ENCODE peak calls at places on chromosomes 1 and 21, in four cellular contexts. One of them, this sample, is unnamed.

GRCh38 chr1:100320311-100321097 is 31.8 kb upstream of the CDC14A start:
- DNase-seq in K562: no peak
- DNase-seq in HEK293T: no peak
- DNase-seq in HepG2: peak
- DNase-seq in this sample: no peak

GRCh38 chr1:111275780-111276433 is 14.7 kb upstream of the CHIA start:
- DNase-seq in K562: no peak
- DNase-seq in HepG2: no peak
- DNase-seq in HEK293T: no peak
- DNase-seq in this sample: no peak

GRCh38 chr1:27668808-27669723 is 2.9 kb downstream of the IFI6 start:
- DNase-seq in K562: peak
- DNase-seq in HEK293T: peak
- DNase-seq in HepG2: no peak
- DNase-seq in this sample: peak

GRCh38 chr21:42245348-42246185 is 26.6 kb downstream of the ABCG1 start:
- DNase-seq in HepG2: no peak
- DNase-seq in K562: no peak
- DNase-seq in HEK293T: no peak
- DNase-seq in this sample: peak

GRCh38 chr1:150981177-150981804 is 801 bp upstream of the ANXA9 start:
- DNase-seq in HEK293T: peak
- DNase-seq in HepG2: peak
- DNase-seq in K562: no peak
- DNase-seq in this sample: peak

GRCh38 chr1:220917101-220917500 is 37.9 kb downstream of the HLX start:
- DNase-seq in HepG2: no peak
- DNase-seq in K562: no peak
- DNase-seq in HEK293T: peak
- DNase-seq in this sample: no peak

GRCh38 chr21:39094847-39095525 is 88.3 kb downstream of the PSMG1 start:
- DNase-seq in HepG2: peak
- DNase-seq in HEK293T: no peak
- DNase-seq in K562: peak
- DNase-seq in this sample: no peak

GRCh38 chr21:16181024-16181423 is 451.2 kb downstream of the USP25 start:
- DNase-seq in K562: no peak
- DNase-seq in HEK293T: no peak
- DNase-seq in HepG2: no peak
- DNase-seq in this sample: no peak

GRCh38 chr1:33791251-33791650 is 72.6 kb upstream of the HMGB4 start:
- DNase-seq in HepG2: no peak
- DNase-seq in HEK293T: no peak
- DNase-seq in K562: no peak
- DNase-seq in this sample: no peak

GRCh38 chr1:211724711-211725196 is 49.3 kb upstream of the NEK2 start:
- DNase-seq in HepG2: peak
- DNase-seq in HEK293T: no peak
- DNase-seq in K562: no peak
- DNase-seq in this sample: no peak

GRCh38 chr1:32071758-32072621 is 749 bp upstream of the TMEM39B start:
- DNase-seq in HEK293T: no peak
- DNase-seq in HepG2: peak
- DNase-seq in K562: no peak
- DNase-seq in this sample: no peak

GRCh38 chr1:225754940-225755635 is 22.5 kb upstream of the SRP9 start:
- DNase-seq in K562: no peak
- DNase-seq in HEK293T: no peak
- DNase-seq in HepG2: peak
- DNase-seq in this sample: no peak

GRCh38 chr1:44405041-44405803 is at the start of gene RNF220:
- DNase-seq in HepG2: peak
- DNase-seq in HEK293T: peak
- DNase-seq in K562: peak
- DNase-seq in this sample: peak

GRCh38 chr1:1630191-1630964 is 1.6 kb upstream of the MMP23B start:
- DNase-seq in HEK293T: no peak
- DNase-seq in K562: no peak
- DNase-seq in HepG2: no peak
- DNase-seq in this sample: peak

GRCh38 chr1:40818264-40818961 is 34.8 kb downstream of the KCNQ4 start:
- DNase-seq in HEK293T: no peak
- DNase-seq in K562: peak
- DNase-seq in HepG2: no peak
- DNase-seq in this sample: peak

GRCh38 chr1:85259118-85259865 is at the start of gene C1orf52:
- DNase-seq in HepG2: peak
- DNase-seq in K562: peak
- DNase-seq in HEK293T: peak
- DNase-seq in this sample: peak

GRCh38 chr21:41939391-41939790 is 14.4 kb downstream of the C2CD2 start:
- DNase-seq in K562: no peak
- DNase-seq in HepG2: no peak
- DNase-seq in HEK293T: no peak
- DNase-seq in this sample: no peak

GRCh38 chr1:158818560-158818959 is 12.6 kb upstream of the MNDA start:
- DNase-seq in HepG2: no peak
- DNase-seq in K562: peak
- DNase-seq in HEK293T: no peak
- DNase-seq in this sample: no peak

GRCh38 chr1:7648761-7649384 is 122.2 kb upstream of the VAMP3 start:
- DNase-seq in HepG2: no peak
- DNase-seq in HEK293T: no peak
- DNase-seq in K562: no peak
- DNase-seq in this sample: no peak

GRCh38 chr1:93750946-93751345 is 69.3 kb upstream of the BCAR3 start:
- DNase-seq in K562: no peak
- DNase-seq in HEK293T: no peak
- DNase-seq in HepG2: no peak
- DNase-seq in this sample: no peak

GRCh38 chr1:54051936-54052469 is 1.0 kb downstream of the TMEM59 start:
- DNase-seq in K562: peak
- DNase-seq in HepG2: no peak
- DNase-seq in HEK293T: peak
- DNase-seq in this sample: no peak

GRCh38 chr1:53733447-53733931 is 5.5 kb downstream of the GLIS1 start:
- DNase-seq in HepG2: no peak
- DNase-seq in K562: no peak
- DNase-seq in HEK293T: no peak
- DNase-seq in this sample: no peak

GRCh38 chr1:224274970-224275626 is 54.9 kb downstream of the NVL start:
- DNase-seq in HepG2: no peak
- DNase-seq in K562: no peak
- DNase-seq in HEK293T: no peak
- DNase-seq in this sample: no peak

GRCh38 chr1:32353431-32353830 is 8.9 kb downstream of the FAM229A start:
- DNase-seq in K562: no peak
- DNase-seq in HepG2: no peak
- DNase-seq in HEK293T: no peak
- DNase-seq in this sample: no peak

GRCh38 chr1:185960377-185961151 is 226.4 kb downstream of the HMCN1 start:
- DNase-seq in HEK293T: no peak
- DNase-seq in K562: no peak
- DNase-seq in HepG2: no peak
- DNase-seq in this sample: no peak

GRCh38 chr21:41950941-41951408 is 2.8 kb downstream of the C2CD2 start:
- DNase-seq in HEK293T: no peak
- DNase-seq in HepG2: no peak
- DNase-seq in K562: no peak
- DNase-seq in this sample: peak

GRCh38 chr1:1283821-1284220 is 3.6 kb downstream of the SCNN1D start:
- DNase-seq in HepG2: no peak
- DNase-seq in K562: peak
- DNase-seq in HEK293T: peak
- DNase-seq in this sample: peak

GRCh38 chr1:41862411-41863221 is 56.1 kb downstream of the HIVEP3 start:
- DNase-seq in K562: peak
- DNase-seq in HEK293T: no peak
- DNase-seq in HepG2: no peak
- DNase-seq in this sample: no peak

GRCh38 chr1:107538502-107538901 is 397.7 kb downstream of the NTNG1 start:
- DNase-seq in K562: no peak
- DNase-seq in HEK293T: no peak
- DNase-seq in HepG2: no peak
- DNase-seq in this sample: no peak

GRCh38 chr21:32958288-32958992 is 67.3 kb upstream of the OLIG2 start:
- DNase-seq in HEK293T: no peak
- DNase-seq in HepG2: no peak
- DNase-seq in K562: no peak
- DNase-seq in this sample: no peak

GRCh38 chr21:34812510-34813265 is 143.9 kb downstream of the CLIC6 start:
- DNase-seq in HepG2: peak
- DNase-seq in HEK293T: peak
- DNase-seq in K562: no peak
- DNase-seq in this sample: no peak

GRCh38 chr1:154558610-154559495 is at the start of gene UBE2Q1:
- DNase-seq in HepG2: peak
- DNase-seq in K562: peak
- DNase-seq in HEK293T: peak
- DNase-seq in this sample: peak

GRCh38 chr1:206419250-206419649 is 51.0 kb upstream of the IKBKE start:
- DNase-seq in K562: peak
- DNase-seq in HEK293T: no peak
- DNase-seq in HepG2: no peak
- DNase-seq in this sample: no peak

GRCh38 chr1:1599030-1599916 is 662 bp downstream of the FNDC10 start:
- DNase-seq in K562: peak
- DNase-seq in HEK293T: peak
- DNase-seq in HepG2: no peak
- DNase-seq in this sample: peak

GRCh38 chr1:87969040-87969439 is 640.4 kb downstream of the LMO4 start:
- DNase-seq in K562: no peak
- DNase-seq in HEK293T: no peak
- DNase-seq in HepG2: no peak
- DNase-seq in this sample: no peak

GRCh38 chr1:57868895-57869294 is 445.0 kb upstream of the DAB1 start:
- DNase-seq in HepG2: no peak
- DNase-seq in HEK293T: no peak
- DNase-seq in K562: no peak
- DNase-seq in this sample: no peak

GRCh38 chr1:245242989-245243388 is 88.2 kb downstream of the KIF26B start:
- DNase-seq in HEK293T: no peak
- DNase-seq in HepG2: no peak
- DNase-seq in K562: no peak
- DNase-seq in this sample: no peak

GRCh38 chr21:37030864-37031263 is 24.4 kb downstream of the RIPPLY3 start:
- DNase-seq in HEK293T: no peak
- DNase-seq in K562: no peak
- DNase-seq in HepG2: no peak
- DNase-seq in this sample: no peak

GRCh38 chr21:34205811-34206635 is 132.6 kb downstream of the MRPS6 start:
- DNase-seq in K562: no peak
- DNase-seq in HepG2: no peak
- DNase-seq in HEK293T: no peak
- DNase-seq in this sample: no peak

DNA sequence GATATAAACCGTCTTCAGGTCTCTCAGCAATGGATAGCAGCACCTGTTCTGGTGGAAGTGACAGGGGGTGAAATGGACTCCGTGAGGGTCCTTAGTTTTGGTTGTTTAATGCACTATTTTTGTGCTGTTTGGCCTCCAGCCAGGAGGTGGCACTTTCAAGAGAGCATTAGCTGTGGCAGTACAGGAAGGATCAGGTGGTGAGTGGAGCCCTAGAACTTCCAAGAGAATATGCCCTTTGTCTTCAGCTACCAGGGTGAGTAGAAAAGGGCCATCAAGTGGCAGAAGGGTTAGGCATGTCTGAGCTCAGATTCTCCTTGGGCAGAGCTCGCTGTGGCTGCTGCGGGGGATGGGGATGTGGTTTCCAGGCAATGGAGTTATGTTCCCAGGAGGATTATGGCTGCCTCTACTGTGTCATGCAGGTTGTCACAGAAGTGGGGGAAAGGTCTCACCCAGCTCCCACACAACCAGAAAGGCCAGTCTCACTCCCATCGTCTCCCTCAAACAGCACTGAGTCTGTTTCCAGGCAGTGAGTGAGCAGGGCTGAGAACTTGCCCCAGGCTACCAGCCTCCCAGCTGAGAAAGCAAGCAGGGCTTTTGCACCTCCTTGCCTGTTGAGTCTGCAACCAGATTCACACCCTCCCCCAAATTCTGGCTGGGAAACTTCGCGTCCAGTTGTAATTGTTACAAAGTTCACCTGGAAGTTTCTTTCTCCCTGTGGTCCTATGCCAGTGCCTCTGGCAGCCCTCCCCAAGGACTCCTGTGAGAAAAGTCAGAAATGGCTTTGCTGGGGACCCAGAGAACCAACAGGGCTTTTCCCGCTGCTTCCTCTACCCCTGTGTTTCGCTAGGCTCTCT is 39.1 kb upstream of the TTLL7 start:
- DNase-seq in K562: no peak
- DNase-seq in HEK293T: no peak
- DNase-seq in HepG2: peak
- DNase-seq in this sample: no peak
- TF ChIP-seq ELF4 in K562: no peak
- TF ChIP-seq ELF4 in HEK293T: no peak
- TF ChIP-seq ELF4 in HepG2: no peak
- TF ChIP-seq ELF4 in this sample: no peak

GRCh38 chr1:183954496-183954895 is 83.0 kb downstream of the COLGALT2 start:
- DNase-seq in HepG2: no peak
- DNase-seq in K562: no peak
- DNase-seq in HEK293T: no peak
- DNase-seq in this sample: no peak
- TF ChIP-seq ELF4 in HepG2: no peak
- TF ChIP-seq ELF4 in K562: no peak
- TF ChIP-seq ELF4 in HEK293T: no peak
- TF ChIP-seq ELF4 in this sample: no peak

GRCh38 chr1:162349635-162350330 is 26.9 kb downstream of the SPATA46 start:
- DNase-seq in K562: peak
- DNase-seq in HepG2: no peak
- DNase-seq in HEK293T: peak
- DNase-seq in this sample: no peak
- TF ChIP-seq ELF4 in K562: no peak
- TF ChIP-seq ELF4 in HepG2: no peak
- TF ChIP-seq ELF4 in HEK293T: no peak
- TF ChIP-seq ELF4 in this sample: no peak

GRCh38 chr1:217370757-217371156 is 260.1 kb downstream of the GPATCH2 start:
- DNase-seq in HEK293T: no peak
- DNase-seq in K562: no peak
- DNase-seq in HepG2: no peak
- DNase-seq in this sample: no peak
- TF ChIP-seq ELF4 in HEK293T: no peak
- TF ChIP-seq ELF4 in K562: no peak
- TF ChIP-seq ELF4 in HepG2: no peak
- TF ChIP-seq ELF4 in this sample: no peak